ENCODE peak calls at places on chromosomes 3 and 15, in ten cellular contexts. One of them, this sample, is unnamed.

GRCh38 chr3:63067999-63068645 is 192.9 kb upstream of the CADPS start:
- DNase-seq in IMR-90: peak
- DNase-seq in hepatocyte: peak
- DNase-seq in neural progenitor cell: peak
- DNase-seq in neuronal stem cell: peak
- DNase-seq in uterus: no peak
- DNase-seq in left ventricle myocardium inferior: no peak
- DNase-seq in fibroblast of lung: peak
- DNase-seq in dorsolateral prefrontal cortex: no peak
- DNase-seq in tibial artery: no peak
- DNase-seq in this sample: no peak

GRCh38 chr3:21801631-21802030 is 50.6 kb upstream of the ZNF385D start:
- DNase-seq in IMR-90: no peak
- DNase-seq in hepatocyte: no peak
- DNase-seq in neural progenitor cell: no peak
- DNase-seq in neuronal stem cell: no peak
- DNase-seq in uterus: no peak
- DNase-seq in left ventricle myocardium inferior: no peak
- DNase-seq in fibroblast of lung: no peak
- DNase-seq in dorsolateral prefrontal cortex: no peak
- DNase-seq in tibial artery: no peak
- DNase-seq in this sample: no peak

GRCh38 chr3:163939926-163940325 is 1138.4 kb downstream of the SI start:
- DNase-seq in IMR-90: no peak
- DNase-seq in hepatocyte: no peak
- DNase-seq in neural progenitor cell: peak
- DNase-seq in neuronal stem cell: no peak
- DNase-seq in uterus: no peak
- DNase-seq in left ventricle myocardium inferior: no peak
- DNase-seq in fibroblast of lung: no peak
- DNase-seq in dorsolateral prefrontal cortex: no peak
- DNase-seq in tibial artery: no peak
- DNase-seq in this sample: no peak

GRCh38 chr3:69541059-69541471 is 155.2 kb upstream of the FRMD4B start:
- DNase-seq in IMR-90: no peak
- DNase-seq in hepatocyte: peak
- DNase-seq in neural progenitor cell: peak
- DNase-seq in neuronal stem cell: peak
- DNase-seq in uterus: no peak
- DNase-seq in left ventricle myocardium inferior: no peak
- DNase-seq in fibroblast of lung: peak
- DNase-seq in dorsolateral prefrontal cortex: no peak
- DNase-seq in tibial artery: no peak
- DNase-seq in this sample: no peak

GRCh38 chr3:129230311-129231019 is 18.9 kb upstream of the COPG1 start:
- DNase-seq in IMR-90: peak
- DNase-seq in hepatocyte: no peak
- DNase-seq in neural progenitor cell: no peak
- DNase-seq in neuronal stem cell: no peak
- DNase-seq in uterus: no peak
- DNase-seq in left ventricle myocardium inferior: no peak
- DNase-seq in fibroblast of lung: peak
- DNase-seq in dorsolateral prefrontal cortex: no peak
- DNase-seq in tibial artery: peak
- DNase-seq in this sample: no peak

GRCh38 chr15:75145027-75145841 is 56.4 kb upstream of the C15orf39 start:
- DNase-seq in IMR-90: no peak
- DNase-seq in hepatocyte: no peak
- DNase-seq in neural progenitor cell: no peak
- DNase-seq in neuronal stem cell: no peak
- DNase-seq in uterus: no peak
- DNase-seq in left ventricle myocardium inferior: no peak
- DNase-seq in fibroblast of lung: no peak
- DNase-seq in dorsolateral prefrontal cortex: no peak
- DNase-seq in tibial artery: no peak
- DNase-seq in this sample: no peak

GRCh38 chr3:141049681-141050080 is 1.5 kb upstream of the SPSB4 start:
- DNase-seq in IMR-90: no peak
- DNase-seq in hepatocyte: no peak
- DNase-seq in neural progenitor cell: peak
- DNase-seq in neuronal stem cell: no peak
- DNase-seq in uterus: no peak
- DNase-seq in left ventricle myocardium inferior: no peak
- DNase-seq in fibroblast of lung: no peak
- DNase-seq in dorsolateral prefrontal cortex: no peak
- DNase-seq in tibial artery: no peak
- DNase-seq in this sample: no peak

GRCh38 chr3:40229411-40229810 is 80.1 kb upstream of the EIF1B start:
- DNase-seq in IMR-90: no peak
- DNase-seq in hepatocyte: no peak
- DNase-seq in neural progenitor cell: no peak
- DNase-seq in neuronal stem cell: no peak
- DNase-seq in uterus: no peak
- DNase-seq in left ventricle myocardium inferior: no peak
- DNase-seq in fibroblast of lung: no peak
- DNase-seq in dorsolateral prefrontal cortex: no peak
- DNase-seq in tibial artery: no peak
- DNase-seq in this sample: no peak

GRCh38 chr3:15755181-15755580 is 42.6 kb downstream of the ANKRD28 start:
- DNase-seq in IMR-90: peak
- DNase-seq in hepatocyte: no peak
- DNase-seq in neural progenitor cell: no peak
- DNase-seq in neuronal stem cell: no peak
- DNase-seq in uterus: no peak
- DNase-seq in left ventricle myocardium inferior: no peak
- DNase-seq in fibroblast of lung: peak
- DNase-seq in dorsolateral prefrontal cortex: no peak
- DNase-seq in tibial artery: no peak
- DNase-seq in this sample: no peak

GRCh38 chr3:170802164-170803151 is 67.5 kb downstream of the RPL22L1 start:
- DNase-seq in IMR-90: peak
- DNase-seq in hepatocyte: peak
- DNase-seq in neural progenitor cell: no peak
- DNase-seq in neuronal stem cell: no peak
- DNase-seq in uterus: peak
- DNase-seq in left ventricle myocardium inferior: no peak
- DNase-seq in fibroblast of lung: peak
- DNase-seq in dorsolateral prefrontal cortex: no peak
- DNase-seq in tibial artery: no peak
- DNase-seq in this sample: no peak

GRCh38 chr3:88467191-88467590 is 317.4 kb downstream of the C3orf38 start:
- DNase-seq in IMR-90: no peak
- DNase-seq in hepatocyte: no peak
- DNase-seq in neural progenitor cell: no peak
- DNase-seq in neuronal stem cell: no peak
- DNase-seq in uterus: no peak
- DNase-seq in left ventricle myocardium inferior: no peak
- DNase-seq in fibroblast of lung: no peak
- DNase-seq in dorsolateral prefrontal cortex: no peak
- DNase-seq in tibial artery: no peak
- DNase-seq in this sample: no peak

GRCh38 chr3:126512026-126512425 is 5.5 kb downstream of the UROC1 start:
- DNase-seq in IMR-90: no peak
- DNase-seq in hepatocyte: no peak
- DNase-seq in neural progenitor cell: no peak
- DNase-seq in neuronal stem cell: no peak
- DNase-seq in uterus: no peak
- DNase-seq in left ventricle myocardium inferior: no peak
- DNase-seq in fibroblast of lung: no peak
- DNase-seq in dorsolateral prefrontal cortex: no peak
- DNase-seq in tibial artery: no peak
- DNase-seq in this sample: no peak

GRCh38 chr3:37766220-37766605 is 95.5 kb upstream of the CTDSPL start:
- DNase-seq in IMR-90: no peak
- DNase-seq in hepatocyte: no peak
- DNase-seq in neural progenitor cell: no peak
- DNase-seq in neuronal stem cell: no peak
- DNase-seq in uterus: no peak
- DNase-seq in left ventricle myocardium inferior: no peak
- DNase-seq in fibroblast of lung: peak
- DNase-seq in dorsolateral prefrontal cortex: no peak
- DNase-seq in tibial artery: no peak
- DNase-seq in this sample: no peak

GRCh38 chr15:62124176-62124952 is 40.7 kb downstream of the C2CD4B start:
- DNase-seq in IMR-90: peak
- DNase-seq in hepatocyte: no peak
- DNase-seq in neural progenitor cell: no peak
- DNase-seq in neuronal stem cell: no peak
- DNase-seq in uterus: no peak
- DNase-seq in left ventricle myocardium inferior: no peak
- DNase-seq in fibroblast of lung: no peak
- DNase-seq in dorsolateral prefrontal cortex: no peak
- DNase-seq in tibial artery: no peak
- DNase-seq in this sample: no peak

GRCh38 chr15:48798319-48798718 is 12.6 kb downstream of the CEP152 start:
- DNase-seq in IMR-90: no peak
- DNase-seq in hepatocyte: no peak
- DNase-seq in neural progenitor cell: peak
- DNase-seq in neuronal stem cell: peak
- DNase-seq in uterus: no peak
- DNase-seq in left ventricle myocardium inferior: no peak
- DNase-seq in fibroblast of lung: no peak
- DNase-seq in dorsolateral prefrontal cortex: no peak
- DNase-seq in tibial artery: no peak
- DNase-seq in this sample: no peak

GRCh38 chr15:66126057-66126855 is 127.3 kb downstream of the MEGF11 start:
- DNase-seq in IMR-90: no peak
- DNase-seq in hepatocyte: no peak
- DNase-seq in neural progenitor cell: peak
- DNase-seq in neuronal stem cell: no peak
- DNase-seq in uterus: no peak
- DNase-seq in left ventricle myocardium inferior: no peak
- DNase-seq in fibroblast of lung: no peak
- DNase-seq in dorsolateral prefrontal cortex: no peak
- DNase-seq in tibial artery: no peak
- DNase-seq in this sample: no peak

GRCh38 chr3:22401499-22401898 is 650.5 kb upstream of the ZNF385D start:
- DNase-seq in IMR-90: no peak
- DNase-seq in hepatocyte: no peak
- DNase-seq in neural progenitor cell: no peak
- DNase-seq in neuronal stem cell: no peak
- DNase-seq in uterus: no peak
- DNase-seq in left ventricle myocardium inferior: no peak
- DNase-seq in fibroblast of lung: no peak
- DNase-seq in dorsolateral prefrontal cortex: no peak
- DNase-seq in tibial artery: no peak
- DNase-seq in this sample: no peak

GRCh38 chr15:87764461-87765236 is 491.9 kb downstream of the NTRK3 start:
- DNase-seq in IMR-90: peak
- DNase-seq in hepatocyte: no peak
- DNase-seq in neural progenitor cell: peak
- DNase-seq in neuronal stem cell: peak
- DNase-seq in uterus: no peak
- DNase-seq in left ventricle myocardium inferior: no peak
- DNase-seq in fibroblast of lung: no peak
- DNase-seq in dorsolateral prefrontal cortex: no peak
- DNase-seq in tibial artery: no peak
- DNase-seq in this sample: no peak
- H3K4me3 ChIP-seq in IMR-90: no peak
- H3K4me3 ChIP-seq in hepatocyte: no peak
- H3K4me3 ChIP-seq in neural progenitor cell: no peak
- H3K4me3 ChIP-seq in neuronal stem cell: no peak
- H3K4me3 ChIP-seq in uterus: no peak
- H3K4me3 ChIP-seq in left ventricle myocardium inferior: no peak
- H3K4me3 ChIP-seq in fibroblast of lung: no peak
- H3K4me3 ChIP-seq in dorsolateral prefrontal cortex: no peak
- H3K4me3 ChIP-seq in tibial artery: no peak
- H3K4me3 ChIP-seq in this sample: no peak

GRCh38 chr15:79090487-79091203 is at the start of gene RASGRF1:
- DNase-seq in IMR-90: no peak
- DNase-seq in hepatocyte: peak
- DNase-seq in neural progenitor cell: peak
- DNase-seq in neuronal stem cell: peak
- DNase-seq in uterus: no peak
- DNase-seq in left ventricle myocardium inferior: no peak
- DNase-seq in fibroblast of lung: no peak
- DNase-seq in dorsolateral prefrontal cortex: no peak
- DNase-seq in tibial artery: no peak
- DNase-seq in this sample: no peak
- H3K27ac ChIP-seq in IMR-90: no peak
- H3K27ac ChIP-seq in hepatocyte: no peak
- H3K27ac ChIP-seq in neural progenitor cell: no peak
- H3K27ac ChIP-seq in neuronal stem cell: no peak
- H3K27ac ChIP-seq in uterus: no peak
- H3K27ac ChIP-seq in left ventricle myocardium inferior: no peak
- H3K27ac ChIP-seq in fibroblast of lung: no peak
- H3K27ac ChIP-seq in dorsolateral prefrontal cortex: peak
- H3K27ac ChIP-seq in tibial artery: no peak
- H3K27ac ChIP-seq in this sample: no peak

GRCh38 chr3:112293368-112294321 is at the start of gene SLC9C1:
- DNase-seq in IMR-90: peak
- DNase-seq in hepatocyte: peak
- DNase-seq in neural progenitor cell: peak
- DNase-seq in neuronal stem cell: peak
- DNase-seq in uterus: peak
- DNase-seq in left ventricle myocardium inferior: no peak
- DNase-seq in fibroblast of lung: peak
- DNase-seq in dorsolateral prefrontal cortex: no peak
- DNase-seq in tibial artery: peak
- DNase-seq in this sample: no peak
- H3K4me3 ChIP-seq in IMR-90: peak
- H3K4me3 ChIP-seq in hepatocyte: peak
- H3K4me3 ChIP-seq in neural progenitor cell: peak
- H3K4me3 ChIP-seq in neuronal stem cell: peak
- H3K4me3 ChIP-seq in uterus: peak
- H3K4me3 ChIP-seq in left ventricle myocardium inferior: peak
- H3K4me3 ChIP-seq in fibroblast of lung: peak
- H3K4me3 ChIP-seq in dorsolateral prefrontal cortex: peak
- H3K4me3 ChIP-seq in tibial artery: peak
- H3K4me3 ChIP-seq in this sample: peak

GRCh38 chr15:72156928-72157327 is 38.7 kb downstream of the SENP8 start:
- DNase-seq in IMR-90: no peak
- DNase-seq in hepatocyte: no peak
- DNase-seq in neural progenitor cell: no peak
- DNase-seq in neuronal stem cell: no peak
- DNase-seq in uterus: no peak
- DNase-seq in left ventricle myocardium inferior: no peak
- DNase-seq in fibroblast of lung: no peak
- DNase-seq in dorsolateral prefrontal cortex: no peak
- DNase-seq in tibial artery: no peak
- DNase-seq in this sample: no peak

GRCh38 chr15:72155021-72155621 is 36.9 kb downstream of the SENP8 start:
- DNase-seq in IMR-90: peak
- DNase-seq in hepatocyte: peak
- DNase-seq in neural progenitor cell: no peak
- DNase-seq in neuronal stem cell: no peak
- DNase-seq in uterus: peak
- DNase-seq in left ventricle myocardium inferior: peak
- DNase-seq in fibroblast of lung: no peak
- DNase-seq in dorsolateral prefrontal cortex: peak
- DNase-seq in tibial artery: peak
- DNase-seq in this sample: peak

GRCh38 chr15:72155635-72156616 is 37.7 kb downstream of the SENP8 start:
- DNase-seq in IMR-90: peak
- DNase-seq in hepatocyte: peak
- DNase-seq in neural progenitor cell: peak
- DNase-seq in neuronal stem cell: peak
- DNase-seq in uterus: peak
- DNase-seq in left ventricle myocardium inferior: peak
- DNase-seq in fibroblast of lung: peak
- DNase-seq in dorsolateral prefrontal cortex: peak
- DNase-seq in tibial artery: peak
- DNase-seq in this sample: peak

GRCh38 chr15:72153269-72153668 is 35.1 kb downstream of the SENP8 start:
- DNase-seq in IMR-90: peak
- DNase-seq in hepatocyte: no peak
- DNase-seq in neural progenitor cell: no peak
- DNase-seq in neuronal stem cell: no peak
- DNase-seq in uterus: no peak
- DNase-seq in left ventricle myocardium inferior: no peak
- DNase-seq in fibroblast of lung: peak
- DNase-seq in dorsolateral prefrontal cortex: no peak
- DNase-seq in tibial artery: no peak
- DNase-seq in this sample: no peak

GRCh38 chr15:72154316-72154715 is 36.1 kb downstream of the SENP8 start:
- DNase-seq in IMR-90: no peak
- DNase-seq in hepatocyte: no peak
- DNase-seq in neural progenitor cell: no peak
- DNase-seq in neuronal stem cell: no peak
- DNase-seq in uterus: no peak
- DNase-seq in left ventricle myocardium inferior: no peak
- DNase-seq in fibroblast of lung: no peak
- DNase-seq in dorsolateral prefrontal cortex: no peak
- DNase-seq in tibial artery: no peak
- DNase-seq in this sample: no peak
- H3K27ac ChIP-seq in IMR-90: no peak
- H3K27ac ChIP-seq in hepatocyte: no peak
- H3K27ac ChIP-seq in neural progenitor cell: no peak
- H3K27ac ChIP-seq in neuronal stem cell: no peak
- H3K27ac ChIP-seq in uterus: no peak
- H3K27ac ChIP-seq in left ventricle myocardium inferior: peak
- H3K27ac ChIP-seq in fibroblast of lung: no peak
- H3K27ac ChIP-seq in dorsolateral prefrontal cortex: peak
- H3K27ac ChIP-seq in tibial artery: no peak
- H3K27ac ChIP-seq in this sample: no peak

This sample was measured in heart right ventricle.